ENCODE peak calls at places on chromosomes 3 and 15, in nine cellular contexts. One of them, this sample, is unnamed.

GRCh38 chr3:56870436-56870835 is 68.7 kb upstream of the ARHGEF3 start:
- DNase-seq in foreskin fibroblast: no peak
- DNase-seq in cardiac muscle cell: no peak
- DNase-seq in mammary epithelial cell: peak
- DNase-seq in fibroblast of mammary gland: peak
- DNase-seq in endothelial cell: no peak
- DNase-seq in bronchial epithelial cell: peak
- DNase-seq in neural crest cell: no peak
- DNase-seq in body of pancreas: no peak
- DNase-seq in this sample: no peak

GRCh38 chr3:13548696-13549512 is at the start of gene FBLN2:
- DNase-seq in foreskin fibroblast: peak
- DNase-seq in cardiac muscle cell: peak
- DNase-seq in mammary epithelial cell: no peak
- DNase-seq in fibroblast of mammary gland: no peak
- DNase-seq in endothelial cell: peak
- DNase-seq in bronchial epithelial cell: no peak
- DNase-seq in neural crest cell: peak
- DNase-seq in body of pancreas: peak
- DNase-seq in this sample: no peak

GRCh38 chr15:81023483-81024264 is 23.0 kb downstream of the TLNRD1 start:
- DNase-seq in foreskin fibroblast: peak
- DNase-seq in cardiac muscle cell: no peak
- DNase-seq in mammary epithelial cell: no peak
- DNase-seq in fibroblast of mammary gland: peak
- DNase-seq in endothelial cell: no peak
- DNase-seq in bronchial epithelial cell: peak
- DNase-seq in neural crest cell: no peak
- DNase-seq in body of pancreas: no peak
- DNase-seq in this sample: no peak

GRCh38 chr3:194536883-194537637 is 50.3 kb upstream of the ATP13A3 start:
- DNase-seq in foreskin fibroblast: peak
- DNase-seq in cardiac muscle cell: no peak
- DNase-seq in mammary epithelial cell: peak
- DNase-seq in fibroblast of mammary gland: no peak
- DNase-seq in endothelial cell: no peak
- DNase-seq in bronchial epithelial cell: peak
- DNase-seq in neural crest cell: no peak
- DNase-seq in body of pancreas: peak
- DNase-seq in this sample: peak

GRCh38 chr3:128488636-128488994 is 4.4 kb downstream of the GATA2 start:
- DNase-seq in foreskin fibroblast: no peak
- DNase-seq in cardiac muscle cell: no peak
- DNase-seq in mammary epithelial cell: no peak
- DNase-seq in fibroblast of mammary gland: no peak
- DNase-seq in endothelial cell: no peak
- DNase-seq in bronchial epithelial cell: no peak
- DNase-seq in neural crest cell: no peak
- DNase-seq in body of pancreas: no peak
- DNase-seq in this sample: no peak

GRCh38 chr3:42545284-42545900 is 36.4 kb downstream of the SEC22C start:
- DNase-seq in foreskin fibroblast: no peak
- DNase-seq in cardiac muscle cell: peak
- DNase-seq in mammary epithelial cell: no peak
- DNase-seq in fibroblast of mammary gland: no peak
- DNase-seq in endothelial cell: no peak
- DNase-seq in bronchial epithelial cell: no peak
- DNase-seq in neural crest cell: no peak
- DNase-seq in body of pancreas: no peak
- DNase-seq in this sample: no peak

GRCh38 chr3:12982619-12983101 is 90.6 kb downstream of the IQSEC1 start:
- DNase-seq in foreskin fibroblast: no peak
- DNase-seq in cardiac muscle cell: no peak
- DNase-seq in mammary epithelial cell: no peak
- DNase-seq in fibroblast of mammary gland: no peak
- DNase-seq in endothelial cell: no peak
- DNase-seq in bronchial epithelial cell: no peak
- DNase-seq in neural crest cell: no peak
- DNase-seq in body of pancreas: no peak
- DNase-seq in this sample: no peak

GRCh38 chr15:42937143-42937542 is 16.6 kb upstream of the TTBK2 start:
- DNase-seq in foreskin fibroblast: no peak
- DNase-seq in cardiac muscle cell: no peak
- DNase-seq in mammary epithelial cell: no peak
- DNase-seq in fibroblast of mammary gland: no peak
- DNase-seq in endothelial cell: no peak
- DNase-seq in bronchial epithelial cell: no peak
- DNase-seq in neural crest cell: no peak
- DNase-seq in body of pancreas: no peak
- DNase-seq in this sample: no peak

GRCh38 chr15:71752085-71752484 is 58.3 kb upstream of the NR2E3 start:
- DNase-seq in foreskin fibroblast: no peak
- DNase-seq in cardiac muscle cell: no peak
- DNase-seq in mammary epithelial cell: no peak
- DNase-seq in fibroblast of mammary gland: no peak
- DNase-seq in endothelial cell: no peak
- DNase-seq in bronchial epithelial cell: no peak
- DNase-seq in neural crest cell: no peak
- DNase-seq in body of pancreas: no peak
- DNase-seq in this sample: no peak

GRCh38 chr3:124886168-124887051 is 755 bp downstream of the ITGB5 start:
- DNase-seq in foreskin fibroblast: peak
- DNase-seq in cardiac muscle cell: peak
- DNase-seq in mammary epithelial cell: peak
- DNase-seq in fibroblast of mammary gland: peak
- DNase-seq in endothelial cell: peak
- DNase-seq in bronchial epithelial cell: peak
- DNase-seq in neural crest cell: peak
- DNase-seq in body of pancreas: peak
- DNase-seq in this sample: peak

DNA sequence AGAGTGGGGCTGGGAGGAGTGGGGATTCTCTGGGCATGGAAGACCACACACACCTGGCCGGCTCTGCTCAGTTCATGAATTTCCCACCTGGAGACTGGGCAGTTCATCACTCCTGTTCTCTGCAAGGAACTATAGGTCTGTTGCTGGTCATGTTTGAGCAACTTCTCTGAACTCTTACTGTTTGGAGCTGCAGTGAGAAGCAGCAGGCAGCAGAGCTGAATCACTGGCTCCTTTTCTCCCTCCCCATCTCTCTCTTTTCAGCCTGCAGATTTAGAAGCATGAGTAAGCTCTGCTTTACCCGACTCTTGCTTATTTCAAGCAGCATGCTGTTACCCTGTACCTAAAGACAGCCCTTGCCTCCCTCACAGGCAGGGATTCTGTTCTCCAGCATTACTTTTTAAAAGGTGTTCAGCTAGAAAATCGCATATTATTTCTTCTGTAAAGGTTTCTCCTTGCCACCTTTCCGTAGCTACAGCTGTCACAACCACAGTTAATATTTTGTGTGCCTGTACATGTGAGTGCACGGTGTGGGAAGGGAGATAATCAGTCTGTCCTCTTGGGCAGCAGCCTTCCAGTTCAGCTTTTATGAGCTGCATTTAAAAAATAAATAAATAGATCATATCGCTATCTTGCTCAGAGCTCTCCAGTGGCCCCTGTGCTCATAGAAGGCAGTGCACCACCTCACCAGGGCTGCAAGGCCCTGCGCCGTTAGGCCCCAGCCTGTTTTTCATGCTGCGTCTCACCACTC is 131.6 kb downstream of the CHCHD6 start:
- DNase-seq in foreskin fibroblast: peak
- DNase-seq in cardiac muscle cell: no peak
- DNase-seq in mammary epithelial cell: peak
- DNase-seq in fibroblast of mammary gland: peak
- DNase-seq in endothelial cell: no peak
- DNase-seq in bronchial epithelial cell: peak
- DNase-seq in neural crest cell: no peak
- DNase-seq in body of pancreas: no peak
- DNase-seq in this sample: peak
- TF ChIP-seq CTCF in foreskin fibroblast: peak
- TF ChIP-seq CTCF in cardiac muscle cell: no peak
- TF ChIP-seq CTCF in mammary epithelial cell: no peak
- TF ChIP-seq CTCF in fibroblast of mammary gland: peak
- TF ChIP-seq CTCF in endothelial cell: no peak
- TF ChIP-seq CTCF in bronchial epithelial cell: no peak
- TF ChIP-seq CTCF in neural crest cell: peak
- TF ChIP-seq CTCF in body of pancreas: no peak
- TF ChIP-seq CTCF in this sample: no peak

GRCh38 chr3:100761211-100761921 is 52.1 kb downstream of the TFG start:
- DNase-seq in foreskin fibroblast: no peak
- DNase-seq in cardiac muscle cell: no peak
- DNase-seq in mammary epithelial cell: no peak
- DNase-seq in fibroblast of mammary gland: no peak
- DNase-seq in endothelial cell: no peak
- DNase-seq in bronchial epithelial cell: peak
- DNase-seq in neural crest cell: no peak
- DNase-seq in body of pancreas: no peak
- DNase-seq in this sample: peak
- TF ChIP-seq CTCF in foreskin fibroblast: no peak
- TF ChIP-seq CTCF in cardiac muscle cell: no peak
- TF ChIP-seq CTCF in mammary epithelial cell: peak
- TF ChIP-seq CTCF in fibroblast of mammary gland: peak
- TF ChIP-seq CTCF in endothelial cell: no peak
- TF ChIP-seq CTCF in bronchial epithelial cell: peak
- TF ChIP-seq CTCF in neural crest cell: peak
- TF ChIP-seq CTCF in body of pancreas: no peak
- TF ChIP-seq CTCF in this sample: peak

DNA sequence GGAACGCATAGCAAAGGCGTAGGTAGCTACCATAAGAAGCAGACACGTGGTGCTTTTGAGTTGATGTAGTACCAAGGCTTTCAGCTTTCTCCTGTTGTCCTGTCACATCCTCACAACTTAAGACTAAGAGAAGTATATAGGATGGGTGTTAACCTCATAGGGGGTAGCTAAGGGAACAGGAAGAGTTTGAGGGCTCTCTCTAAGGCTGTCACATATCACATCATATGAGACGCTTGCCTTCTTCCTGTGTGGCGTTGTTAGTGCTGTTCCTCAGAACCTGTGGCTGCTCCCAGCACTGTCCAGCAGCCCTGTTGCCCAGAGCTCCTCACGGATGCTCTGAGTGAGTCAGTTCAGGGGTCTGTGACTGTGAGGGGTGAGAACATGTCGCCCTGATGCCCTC is 14.7 kb downstream of the DHX30 start:
- DNase-seq in foreskin fibroblast: no peak
- DNase-seq in cardiac muscle cell: no peak
- DNase-seq in mammary epithelial cell: no peak
- DNase-seq in fibroblast of mammary gland: no peak
- DNase-seq in endothelial cell: no peak
- DNase-seq in bronchial epithelial cell: no peak
- DNase-seq in neural crest cell: no peak
- DNase-seq in body of pancreas: no peak
- DNase-seq in this sample: no peak
- TF ChIP-seq CTCF in foreskin fibroblast: no peak
- TF ChIP-seq CTCF in cardiac muscle cell: no peak
- TF ChIP-seq CTCF in mammary epithelial cell: no peak
- TF ChIP-seq CTCF in fibroblast of mammary gland: no peak
- TF ChIP-seq CTCF in endothelial cell: no peak
- TF ChIP-seq CTCF in bronchial epithelial cell: no peak
- TF ChIP-seq CTCF in neural crest cell: no peak
- TF ChIP-seq CTCF in body of pancreas: no peak
- TF ChIP-seq CTCF in this sample: no peak

GRCh38 chr3:196970547-196971093 is 2.0 kb upstream of the PIGZ start:
- DNase-seq in foreskin fibroblast: no peak
- DNase-seq in cardiac muscle cell: no peak
- DNase-seq in mammary epithelial cell: no peak
- DNase-seq in fibroblast of mammary gland: no peak
- DNase-seq in endothelial cell: no peak
- DNase-seq in bronchial epithelial cell: no peak
- DNase-seq in neural crest cell: no peak
- DNase-seq in body of pancreas: no peak
- DNase-seq in this sample: no peak

GRCh38 chr3:196969001-196969659 is 497 bp upstream of the PIGZ start:
- DNase-seq in foreskin fibroblast: peak
- DNase-seq in cardiac muscle cell: peak
- DNase-seq in mammary epithelial cell: peak
- DNase-seq in fibroblast of mammary gland: peak
- DNase-seq in endothelial cell: peak
- DNase-seq in bronchial epithelial cell: no peak
- DNase-seq in neural crest cell: no peak
- DNase-seq in body of pancreas: no peak
- DNase-seq in this sample: peak

GRCh38 chr3:196968233-196969000 is at the start of gene PIGZ:
- DNase-seq in foreskin fibroblast: peak
- DNase-seq in cardiac muscle cell: peak
- DNase-seq in mammary epithelial cell: peak
- DNase-seq in fibroblast of mammary gland: peak
- DNase-seq in endothelial cell: peak
- DNase-seq in bronchial epithelial cell: no peak
- DNase-seq in neural crest cell: no peak
- DNase-seq in body of pancreas: peak
- DNase-seq in this sample: peak

GRCh38 chr3:196971094-196971698 is 2.6 kb upstream of the PIGZ start:
- DNase-seq in foreskin fibroblast: no peak
- DNase-seq in cardiac muscle cell: no peak
- DNase-seq in mammary epithelial cell: peak
- DNase-seq in fibroblast of mammary gland: no peak
- DNase-seq in endothelial cell: no peak
- DNase-seq in bronchial epithelial cell: peak
- DNase-seq in neural crest cell: no peak
- DNase-seq in body of pancreas: no peak
- DNase-seq in this sample: peak

DNA sequence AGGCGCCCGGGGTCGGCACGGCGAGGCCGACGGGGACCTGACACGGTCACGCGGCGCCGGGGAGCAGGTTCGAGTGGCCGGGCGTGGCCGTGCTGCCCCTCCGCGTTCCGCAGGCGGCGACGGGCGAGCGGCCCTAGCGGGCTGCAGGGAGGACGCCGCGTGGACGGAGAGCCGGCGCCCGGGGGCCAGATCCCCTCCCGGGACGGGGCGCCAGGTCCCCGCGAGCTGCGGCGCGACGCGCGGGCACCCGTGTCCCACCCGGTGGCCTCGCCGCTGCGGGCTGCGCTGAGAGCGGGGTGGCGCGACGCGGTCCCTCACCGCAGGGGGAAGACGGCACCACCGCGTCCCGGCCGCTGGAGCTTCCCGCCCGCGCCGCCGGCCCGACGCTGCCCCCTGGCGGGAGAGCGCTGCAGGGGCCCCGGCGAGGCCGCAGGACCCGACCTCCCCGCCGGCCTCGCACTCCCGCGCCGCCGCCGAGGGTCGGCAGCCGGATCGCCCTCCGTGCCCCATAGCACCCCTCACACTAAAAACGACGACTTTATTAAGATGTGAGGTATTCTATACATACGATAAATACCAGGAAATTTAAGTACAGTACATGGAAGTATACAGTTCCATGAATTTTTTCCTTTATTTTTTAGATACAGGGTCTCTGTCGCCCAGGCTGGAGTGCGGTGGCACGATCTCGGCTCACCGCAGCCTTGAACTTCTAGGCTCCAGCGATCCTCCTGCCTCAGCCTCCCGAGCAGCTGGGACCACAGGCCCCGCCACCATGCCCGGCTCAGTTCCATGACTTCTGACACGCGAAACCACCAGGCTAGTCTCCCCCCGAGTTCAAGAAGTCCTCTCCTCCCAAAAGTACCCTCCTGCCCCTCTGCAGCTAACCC is 1.3 kb upstream of the PIGZ start:
- DNase-seq in foreskin fibroblast: peak
- DNase-seq in cardiac muscle cell: peak
- DNase-seq in mammary epithelial cell: peak
- DNase-seq in fibroblast of mammary gland: peak
- DNase-seq in endothelial cell: peak
- DNase-seq in bronchial epithelial cell: peak
- DNase-seq in neural crest cell: peak
- DNase-seq in body of pancreas: peak
- DNase-seq in this sample: peak
- TF ChIP-seq CTCF in foreskin fibroblast: peak
- TF ChIP-seq CTCF in cardiac muscle cell: peak
- TF ChIP-seq CTCF in mammary epithelial cell: peak
- TF ChIP-seq CTCF in fibroblast of mammary gland: no peak
- TF ChIP-seq CTCF in endothelial cell: peak
- TF ChIP-seq CTCF in bronchial epithelial cell: peak
- TF ChIP-seq CTCF in neural crest cell: peak
- TF ChIP-seq CTCF in body of pancreas: peak
- TF ChIP-seq CTCF in this sample: peak